ENCODE peak calls at places on chromosome 9, in five cellular contexts. One of them, this sample, is unnamed.

GRCh38 chr9:107737987-107738743 is 248.6 kb upstream of the KLF4 start:
- DNase-seq in HepG2: no peak
- DNase-seq in K562: no peak
- DNase-seq in A549: no peak
- DNase-seq in GM12878: no peak
- DNase-seq in this sample: no peak

GRCh38 chr9:130994135-130994534 is 14.8 kb upstream of the LAMC3 start:
- DNase-seq in HepG2: no peak
- DNase-seq in K562: no peak
- DNase-seq in A549: no peak
- DNase-seq in GM12878: no peak
- DNase-seq in this sample: no peak

GRCh38 chr9:34976441-34976840 is 13.1 kb upstream of the DNAJB5 start:
- DNase-seq in HepG2: no peak
- DNase-seq in K562: no peak
- DNase-seq in A549: no peak
- DNase-seq in GM12878: no peak
- DNase-seq in this sample: no peak

GRCh38 chr9:133135193-133135745 is 14.2 kb upstream of the RALGDS start:
- DNase-seq in HepG2: no peak
- DNase-seq in K562: no peak
- DNase-seq in A549: peak
- DNase-seq in GM12878: no peak
- DNase-seq in this sample: no peak

GRCh38 chr9:112487008-112487798 is 576 bp downstream of the KIAA1958 start:
- DNase-seq in HepG2: peak
- DNase-seq in K562: peak
- DNase-seq in A549: peak
- DNase-seq in GM12878: no peak
- DNase-seq in this sample: peak

GRCh38 chr9:33404782-33405362 is 2.5 kb upstream of the AQP7 start:
- DNase-seq in HepG2: no peak
- DNase-seq in K562: peak
- DNase-seq in A549: no peak
- DNase-seq in GM12878: no peak
- DNase-seq in this sample: no peak

GRCh38 chr9:106862946-106863740 is at the start of gene ZNF462:
- DNase-seq in HepG2: no peak
- DNase-seq in K562: no peak
- DNase-seq in A549: peak
- DNase-seq in GM12878: no peak
- DNase-seq in this sample: peak

GRCh38 chr9:77038281-77039036 is 19.0 kb downstream of the FOXB2 start:
- DNase-seq in HepG2: no peak
- DNase-seq in K562: no peak
- DNase-seq in A549: no peak
- DNase-seq in GM12878: no peak
- DNase-seq in this sample: peak

GRCh38 chr9:1707291-1707690 is 307.9 kb upstream of the SMARCA2 start:
- DNase-seq in HepG2: no peak
- DNase-seq in K562: no peak
- DNase-seq in A549: no peak
- DNase-seq in GM12878: no peak
- DNase-seq in this sample: no peak

GRCh38 chr9:129868571-129869486 is 33.6 kb downstream of the USP20 start:
- DNase-seq in HepG2: no peak
- DNase-seq in K562: no peak
- DNase-seq in A549: no peak
- DNase-seq in GM12878: no peak
- DNase-seq in this sample: no peak

GRCh38 chr9:99019523-99020331 is 76.0 kb downstream of the COL15A1 start:
- DNase-seq in HepG2: no peak
- DNase-seq in K562: no peak
- DNase-seq in A549: peak
- DNase-seq in GM12878: no peak
- DNase-seq in this sample: no peak

GRCh38 chr9:33778700-33779351 is 16.5 kb upstream of the PRSS3 start:
- DNase-seq in HepG2: peak
- DNase-seq in K562: peak
- DNase-seq in A549: peak
- DNase-seq in GM12878: peak
- DNase-seq in this sample: peak

GRCh38 chr9:136119259-136120118 is 814 bp upstream of the TMEM250 start:
- DNase-seq in HepG2: peak
- DNase-seq in K562: peak
- DNase-seq in A549: no peak
- DNase-seq in GM12878: no peak
- DNase-seq in this sample: peak

GRCh38 chr9:34508463-34508862 is 14.3 kb downstream of the ENHO start:
- DNase-seq in HepG2: no peak
- DNase-seq in K562: no peak
- DNase-seq in A549: no peak
- DNase-seq in GM12878: no peak
- DNase-seq in this sample: no peak

GRCh38 chr9:91986248-91986647 is 36.2 kb upstream of the ROR2 start:
- DNase-seq in HepG2: no peak
- DNase-seq in K562: no peak
- DNase-seq in A549: no peak
- DNase-seq in GM12878: no peak
- DNase-seq in this sample: no peak

GRCh38 chr9:31272456-31273295 is 1111.8 kb upstream of the ACO1 start:
- DNase-seq in HepG2: no peak
- DNase-seq in K562: no peak
- DNase-seq in A549: no peak
- DNase-seq in GM12878: no peak
- DNase-seq in this sample: no peak

GRCh38 chr9:135924628-135925338 is 17.4 kb upstream of the CAMSAP1 start:
- DNase-seq in HepG2: peak
- DNase-seq in K562: no peak
- DNase-seq in A549: no peak
- DNase-seq in GM12878: no peak
- DNase-seq in this sample: peak

GRCh38 chr9:124813496-124814177 is 36.7 kb downstream of the OLFML2A start:
- DNase-seq in HepG2: no peak
- DNase-seq in K562: no peak
- DNase-seq in A549: no peak
- DNase-seq in GM12878: no peak
- DNase-seq in this sample: no peak

GRCh38 chr9:108724669-108725068 is 131.1 kb downstream of the ACTL7B start:
- DNase-seq in HepG2: no peak
- DNase-seq in K562: no peak
- DNase-seq in A549: no peak
- DNase-seq in GM12878: no peak
- DNase-seq in this sample: no peak

GRCh38 chr9:71683598-71684235 is 84.6 kb downstream of the CEMIP2 start:
- DNase-seq in HepG2: no peak
- DNase-seq in K562: no peak
- DNase-seq in A549: no peak
- DNase-seq in GM12878: no peak
- DNase-seq in this sample: peak

GRCh38 chr9:23322392-23322791 is 503.6 kb downstream of the ELAVL2 start:
- DNase-seq in HepG2: no peak
- DNase-seq in K562: no peak
- DNase-seq in A549: no peak
- DNase-seq in GM12878: no peak
- DNase-seq in this sample: peak

GRCh38 chr9:135015565-135015964 is 71.9 kb upstream of the OLFM1 start:
- DNase-seq in HepG2: no peak
- DNase-seq in K562: no peak
- DNase-seq in A549: no peak
- DNase-seq in GM12878: no peak
- DNase-seq in this sample: no peak

GRCh38 chr9:95574176-95574575 is 57.4 kb upstream of the PTCH1 start:
- DNase-seq in HepG2: no peak
- DNase-seq in K562: no peak
- DNase-seq in A549: no peak
- DNase-seq in GM12878: no peak
- DNase-seq in this sample: no peak

GRCh38 chr9:4674783-4675182 is 4.6 kb upstream of the CDC37L1 start:
- DNase-seq in HepG2: peak
- DNase-seq in K562: no peak
- DNase-seq in A549: no peak
- DNase-seq in GM12878: no peak
- DNase-seq in this sample: no peak

GRCh38 chr9:69074801-69075200 is 39.2 kb downstream of the FXN start:
- DNase-seq in HepG2: no peak
- DNase-seq in K562: no peak
- DNase-seq in A549: no peak
- DNase-seq in GM12878: no peak
- DNase-seq in this sample: no peak

DNA sequence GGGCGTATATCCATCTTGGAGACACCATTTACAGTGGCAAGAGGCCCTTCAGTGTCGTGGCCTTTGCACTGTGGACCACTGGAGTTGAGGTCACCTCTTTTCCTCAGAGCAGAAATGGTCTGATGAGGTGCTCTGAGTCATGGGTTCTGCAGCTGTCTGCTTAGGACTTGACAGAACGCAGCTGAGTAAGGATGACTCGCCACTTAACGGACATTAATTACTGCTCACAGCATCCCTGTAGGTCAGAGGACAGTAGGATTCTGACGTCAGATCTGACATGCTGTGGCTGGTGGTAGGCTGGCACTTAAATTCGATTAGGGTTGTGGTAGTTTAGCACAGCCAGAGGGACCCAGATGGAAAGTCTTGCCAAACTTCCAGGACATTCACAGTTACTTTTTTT is 479.4 kb downstream of the DMAC1 start:
- DNase-seq in HepG2: no peak
- DNase-seq in K562: peak
- DNase-seq in A549: peak
- DNase-seq in GM12878: no peak
- DNase-seq in this sample: no peak
- TF ChIP-seq JUNB in HepG2: no peak
- TF ChIP-seq JUNB in K562: no peak
- TF ChIP-seq JUNB in A549: peak
- TF ChIP-seq JUNB in GM12878: no peak
- TF ChIP-seq JUNB in this sample: no peak

GRCh38 chr9:116190595-116190994 is 37.0 kb downstream of the PAPPA start:
- DNase-seq in HepG2: peak
- DNase-seq in K562: no peak
- DNase-seq in A549: no peak
- DNase-seq in GM12878: no peak
- DNase-seq in this sample: no peak

GRCh38 chr9:116196806-116197205 is 43.2 kb downstream of the PAPPA start:
- DNase-seq in HepG2: no peak
- DNase-seq in K562: no peak
- DNase-seq in A549: no peak
- DNase-seq in GM12878: no peak
- DNase-seq in this sample: no peak

GRCh38 chr9:116191757-116192415 is 38.3 kb downstream of the PAPPA start:
- DNase-seq in HepG2: peak
- DNase-seq in K562: no peak
- DNase-seq in A549: no peak
- DNase-seq in GM12878: no peak
- DNase-seq in this sample: peak

GRCh38 chr9:116190997-116191396 is 37.4 kb downstream of the PAPPA start:
- DNase-seq in HepG2: no peak
- DNase-seq in K562: no peak
- DNase-seq in A549: peak
- DNase-seq in GM12878: no peak
- DNase-seq in this sample: no peak

GRCh38 chr9:116193636-116194035 is 40.0 kb downstream of the PAPPA start:
- DNase-seq in HepG2: no peak
- DNase-seq in K562: no peak
- DNase-seq in A549: no peak
- DNase-seq in GM12878: no peak
- DNase-seq in this sample: no peak
- TF ChIP-seq JUNB in HepG2: no peak
- TF ChIP-seq JUNB in K562: no peak
- TF ChIP-seq JUNB in A549: no peak
- TF ChIP-seq JUNB in GM12878: no peak
- TF ChIP-seq JUNB in this sample: no peak

DNA sequence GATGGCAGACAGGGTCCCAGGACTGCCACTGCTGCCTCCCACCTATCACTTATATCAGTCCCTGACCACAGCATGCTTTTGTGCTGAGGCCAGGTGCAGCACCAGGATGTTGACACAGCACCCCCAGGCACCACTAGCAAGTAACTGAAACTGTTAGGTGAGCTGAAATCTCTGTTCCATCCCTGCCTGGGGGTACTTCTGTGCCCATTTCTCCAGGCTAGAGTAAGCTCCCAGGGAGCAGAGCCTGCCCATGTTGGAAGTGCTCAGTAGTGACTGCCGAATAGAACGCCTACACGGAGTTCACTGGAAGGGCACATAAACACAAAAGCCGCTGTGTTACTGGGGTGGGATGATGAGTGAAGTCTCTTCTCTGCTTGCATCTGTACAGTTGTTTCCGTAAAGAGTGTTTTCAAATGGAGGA is 42.9 kb downstream of the POLR1E start:
- DNase-seq in HepG2: no peak
- DNase-seq in K562: no peak
- DNase-seq in A549: no peak
- DNase-seq in GM12878: no peak
- DNase-seq in this sample: no peak
- TF ChIP-seq JUNB in HepG2: no peak
- TF ChIP-seq JUNB in K562: no peak
- TF ChIP-seq JUNB in A549: no peak
- TF ChIP-seq JUNB in GM12878: no peak
- TF ChIP-seq JUNB in this sample: no peak

GRCh38 chr9:37423508-37423907 is 1.0 kb downstream of the GRHPR start:
- DNase-seq in HepG2: no peak
- DNase-seq in K562: no peak
- DNase-seq in A549: no peak
- DNase-seq in GM12878: no peak
- DNase-seq in this sample: no peak

GRCh38 chr9:37424204-37424685 is 1.7 kb downstream of the GRHPR start:
- DNase-seq in HepG2: peak
- DNase-seq in K562: no peak
- DNase-seq in A549: no peak
- DNase-seq in GM12878: no peak
- DNase-seq in this sample: no peak

GRCh38 chr9:37426846-37427245 is 4.3 kb downstream of the GRHPR start:
- DNase-seq in HepG2: no peak
- DNase-seq in K562: no peak
- DNase-seq in A549: no peak
- DNase-seq in GM12878: no peak
- DNase-seq in this sample: no peak

GRCh38 chr9:37425298-37425752 is 2.8 kb downstream of the GRHPR start:
- DNase-seq in HepG2: no peak
- DNase-seq in K562: no peak
- DNase-seq in A549: no peak
- DNase-seq in GM12878: no peak
- DNase-seq in this sample: no peak

DNA sequence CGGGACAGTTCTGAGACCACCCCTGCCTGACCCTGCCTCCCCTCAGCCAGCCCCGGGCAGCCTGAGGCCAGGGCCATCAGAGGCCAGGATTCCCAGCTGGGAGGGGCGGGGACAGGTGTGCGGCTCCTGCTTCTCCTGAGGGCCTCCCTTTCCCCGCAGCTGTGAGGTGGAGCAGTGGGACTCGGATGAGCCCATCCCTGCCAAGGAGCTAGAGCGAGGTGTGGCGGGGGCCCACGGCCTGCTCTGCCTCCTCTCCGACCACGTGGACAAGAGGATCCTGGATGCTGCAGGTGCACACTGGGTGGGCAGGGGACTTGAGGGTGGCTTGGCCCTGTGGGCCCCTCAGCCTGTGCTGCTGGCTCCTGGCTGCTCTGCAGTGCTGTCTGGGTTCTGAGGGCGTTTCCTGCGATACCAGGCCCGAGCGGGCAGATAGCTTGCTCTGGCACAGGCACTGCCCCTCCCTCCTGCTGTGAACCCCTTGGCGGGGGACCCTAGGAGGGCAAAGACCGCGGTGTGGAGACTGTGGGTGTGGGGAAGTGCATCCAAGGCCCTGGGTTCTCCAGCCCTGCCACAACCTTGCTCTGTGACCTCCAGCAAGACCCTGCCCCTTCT is 2.3 kb downstream of the GRHPR start:
- DNase-seq in HepG2: no peak
- DNase-seq in K562: no peak
- DNase-seq in A549: no peak
- DNase-seq in GM12878: no peak
- DNase-seq in this sample: no peak
- TF ChIP-seq JUNB in HepG2: no peak
- TF ChIP-seq JUNB in K562: no peak
- TF ChIP-seq JUNB in A549: no peak
- TF ChIP-seq JUNB in GM12878: no peak
- TF ChIP-seq JUNB in this sample: no peak